ENCODE peak calls at places on chromosomes 11 and 22, in four cellular contexts. R, Z, N and G are unnamed samples.

GRCh38 chr11:75201771-75202170 is 38.8 kb upstream of the TPBGL start:
- DNase-seq in N (no peak), Z (no peak), R (no peak), G (no peak)

GRCh38 chr11:32113200-32113599 is 22.3 kb downstream of the RCN1 start:
- DNase-seq in Z (no peak), N (no peak), R (no peak), G (peak; percentile 24)

GRCh38 chr11:110711776-110712642 is at the start of gene ARHGAP20:
- DNase-seq in R (no peak), Z (peak; percentile 87), N (peak; percentile 6), G (peak; percentile 40)

GRCh38 chr11:63802637-63803414 is 10.4 kb upstream of the SPINDOC start:
- DNase-seq in Z (no peak), R (no peak), N (no peak), G (no peak)

GRCh38 chr22:22386602-22387385 is 121.7 kb downstream of the ZNF280B start:
- DNase-seq in R (no peak), N (peak; percentile 93), Z (no peak), G (no peak)

GRCh38 chr11:121389651-121390050 is 62.5 kb upstream of the SORL1 start:
- DNase-seq in R (no peak), Z (no peak), N (no peak), G (no peak)

GRCh38 chr22:25051073-25051472 is 98.6 kb downstream of the KIAA1671 start:
- DNase-seq in R (no peak), Z (peak; percentile 53), N (no peak), G (no peak)

GRCh38 chr11:74687237-74688005 is 43.8 kb downstream of the CHRDL2 start:
- DNase-seq in N (no peak), Z (no peak), R (no peak), G (no peak)

GRCh38 chr11:68022531-68022930 is 8.0 kb upstream of the NDUFS8 start:
- DNase-seq in N (no peak), R (no peak), Z (no peak), G (no peak)

GRCh38 chr11:41943671-41944070 is 484.2 kb upstream of the LRRC4C start:
- DNase-seq in N (no peak), R (no peak), Z (no peak), G (no peak)

GRCh38 chr22:36865346-36865745 is 4.5 kb downstream of the NCF4 start:
- DNase-seq in N (no peak), Z (no peak), R (no peak), G (no peak)

GRCh38 chr11:128733440-128734115 is 39.7 kb downstream of the FLI1 start:
- DNase-seq in N (no peak), Z (peak; percentile 31), R (no peak), G (no peak)

GRCh38 chr22:50422961-50423815 is 51.6 kb downstream of the SBF1 start:
- DNase-seq in R (no peak), N (no peak), Z (no peak), G (no peak)

DNA sequence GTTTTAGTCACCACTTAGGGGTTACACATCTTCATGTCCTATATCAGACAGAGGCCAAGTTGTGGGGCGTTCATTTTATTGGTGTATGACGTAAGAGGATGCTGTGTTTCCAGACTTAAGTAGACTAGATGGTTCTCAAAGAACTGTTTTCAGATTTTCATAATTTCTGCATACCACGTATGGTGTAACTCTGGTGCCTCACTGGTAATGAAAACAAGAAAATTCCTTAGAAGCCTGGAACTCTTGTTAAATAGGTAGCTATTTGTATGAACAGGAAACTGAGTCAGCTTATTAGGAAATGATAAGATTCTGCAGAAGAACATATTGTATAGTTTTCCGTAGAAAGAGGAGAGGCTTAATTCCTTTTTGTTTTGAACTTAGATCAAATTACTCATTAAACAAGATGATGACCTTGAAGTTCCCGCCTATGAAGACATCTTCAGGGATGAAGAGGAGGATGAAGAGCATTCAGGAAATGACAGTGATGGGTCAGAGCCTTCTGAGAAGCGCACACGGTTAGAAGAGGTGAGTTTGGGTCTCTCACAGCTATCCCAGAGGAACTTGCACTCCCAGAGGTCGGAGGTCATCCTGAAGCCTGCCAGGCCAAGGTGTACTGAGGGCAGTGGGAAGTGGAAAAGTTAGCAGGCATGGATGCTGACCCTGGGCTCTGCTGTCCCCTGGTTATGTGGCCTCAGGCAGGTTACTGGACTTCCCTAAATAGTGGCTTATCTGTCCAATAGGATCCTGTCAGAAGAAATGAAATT is 3.9 kb downstream of the CDC45 start:
- DNase-seq in N (no peak), R (no peak), Z (no peak), G (no peak)
- TF ChIP-seq JUND in N (no peak), R (no peak), Z (no peak), G (no peak)

GRCh38 chr11:17410606-17411379 is 22.3 kb upstream of the KCNJ11 start:
- DNase-seq in N (no peak), Z (no peak), R (no peak), G (peak; percentile 63)
- TF ChIP-seq JUND in N (no peak), Z (no peak), R (no peak), G (no peak)

GRCh38 chr11:47552086-47552580 is 799 bp downstream of the CELF1 start:
- DNase-seq in N (peak; percentile 12), R (no peak), Z (peak; percentile 52), G (peak; percentile 59)
- TF ChIP-seq JUND in N (no peak), R (no peak), Z (no peak), G (no peak)

DNA sequence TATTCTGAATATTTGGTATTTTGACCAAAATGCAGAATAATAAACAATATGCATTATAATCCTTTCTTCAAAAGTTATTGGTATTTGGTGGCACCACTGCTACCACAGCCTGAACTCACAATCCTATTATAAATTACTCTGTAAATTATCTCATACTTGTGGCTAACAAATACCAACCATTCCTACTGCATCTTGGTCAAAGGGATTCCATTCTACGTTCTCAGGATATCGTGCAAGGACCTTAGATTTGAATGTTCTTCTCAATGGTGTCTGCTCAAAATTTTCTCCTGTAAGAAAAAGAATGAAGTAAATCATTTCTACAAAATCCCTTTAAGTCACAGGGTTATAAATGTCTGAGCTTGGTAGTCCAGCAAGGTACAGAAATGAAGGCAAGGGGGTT is 58.7 kb downstream of the DENND5A start:
- DNase-seq in N (no peak), R (no peak), Z (no peak), G (no peak)
- TF ChIP-seq JUND in N (no peak), R (no peak), Z (no peak), G (no peak)

GRCh38 chr22:17965538-17966402 is 58.6 kb downstream of the MICAL3 start:
- DNase-seq in Z (no peak), R (no peak), N (no peak), G (no peak)
- TF ChIP-seq JUND in Z (no peak), R (no peak), N (no peak), G (no peak)

DNA sequence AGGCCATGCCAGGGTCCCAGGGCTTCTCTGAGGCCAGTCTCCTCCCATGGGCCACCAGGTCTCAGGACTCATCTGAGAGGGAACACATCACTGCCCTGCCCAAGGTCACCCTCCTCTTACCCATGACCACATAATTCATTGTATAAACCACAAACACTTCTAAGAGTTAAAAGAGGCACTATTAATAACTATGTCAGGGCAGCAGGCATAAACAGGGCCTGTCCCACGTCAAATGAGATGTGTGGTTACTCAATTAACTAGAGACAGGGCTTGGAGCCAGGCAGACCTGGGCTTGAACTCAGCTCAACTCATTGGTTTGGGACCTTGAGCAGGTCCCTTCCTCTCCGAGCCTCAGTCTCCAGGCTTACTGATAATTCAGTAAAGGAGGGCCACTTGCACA is 33.1 kb downstream of the ARAP1 start:
- DNase-seq in R (no peak), Z (no peak), N (no peak), G (no peak)
- TF ChIP-seq JUND in R (no peak), Z (no peak), N (no peak), G (no peak)

GRCh38 chr11:133762538-133762937 is 82.8 kb downstream of the SPATA19 start:
- DNase-seq in N (no peak), R (no peak), Z (no peak), G (no peak)
- TF ChIP-seq JUND in N (no peak), R (no peak), Z (no peak), G (no peak)